ENCODE peak calls at places on chromosomes 13 and 19, in seven cellular contexts. One of them, this sample, is unnamed.

GRCh38 chr13:30257433-30258099 is 49.8 kb downstream of the KATNAL1 start:
- DNase-seq in transverse colon: no peak
- DNase-seq in stomach: no peak
- DNase-seq in GM12891: no peak
- DNase-seq in endothelial cell of umbilical vein: no peak
- DNase-seq in breast epithelium: no peak
- DNase-seq in suprapubic skin: no peak
- DNase-seq in this sample: no peak

GRCh38 chr13:101792189-101792588 is 339.7 kb downstream of the ITGBL1 start:
- DNase-seq in transverse colon: no peak
- DNase-seq in stomach: no peak
- DNase-seq in GM12891: no peak
- DNase-seq in endothelial cell of umbilical vein: no peak
- DNase-seq in breast epithelium: no peak
- DNase-seq in suprapubic skin: no peak
- DNase-seq in this sample: no peak

GRCh38 chr13:27765650-27766049 is 26.6 kb upstream of the GSX1 start:
- DNase-seq in transverse colon: no peak
- DNase-seq in stomach: no peak
- DNase-seq in GM12891: no peak
- DNase-seq in endothelial cell of umbilical vein: no peak
- DNase-seq in breast epithelium: no peak
- DNase-seq in suprapubic skin: no peak
- DNase-seq in this sample: no peak

GRCh38 chr13:27006519-27007161 is 165.0 kb downstream of the USP12 start:
- DNase-seq in transverse colon: peak
- DNase-seq in stomach: peak
- DNase-seq in GM12891: no peak
- DNase-seq in endothelial cell of umbilical vein: no peak
- DNase-seq in breast epithelium: no peak
- DNase-seq in suprapubic skin: no peak
- DNase-seq in this sample: no peak

GRCh38 chr19:43474986-43475705 is 9.7 kb upstream of the LYPD3 start:
- DNase-seq in transverse colon: peak
- DNase-seq in stomach: peak
- DNase-seq in GM12891: peak
- DNase-seq in endothelial cell of umbilical vein: peak
- DNase-seq in breast epithelium: peak
- DNase-seq in suprapubic skin: peak
- DNase-seq in this sample: peak

GRCh38 chr19:46610851-46611770 is 10.0 kb downstream of the CALM3 start:
- DNase-seq in transverse colon: peak
- DNase-seq in stomach: no peak
- DNase-seq in GM12891: peak
- DNase-seq in endothelial cell of umbilical vein: no peak
- DNase-seq in breast epithelium: no peak
- DNase-seq in suprapubic skin: no peak
- DNase-seq in this sample: no peak

GRCh38 chr13:106063591-106064308 is 471.7 kb downstream of the EFNB2 start:
- DNase-seq in transverse colon: no peak
- DNase-seq in stomach: no peak
- DNase-seq in GM12891: no peak
- DNase-seq in endothelial cell of umbilical vein: no peak
- DNase-seq in breast epithelium: no peak
- DNase-seq in suprapubic skin: no peak
- DNase-seq in this sample: no peak

GRCh38 chr13:22828081-22828480 is 352.7 kb upstream of the SGCG start:
- DNase-seq in transverse colon: no peak
- DNase-seq in stomach: no peak
- DNase-seq in GM12891: no peak
- DNase-seq in endothelial cell of umbilical vein: no peak
- DNase-seq in breast epithelium: no peak
- DNase-seq in suprapubic skin: no peak
- DNase-seq in this sample: no peak

GRCh38 chr13:75415720-75416119 is 66.2 kb downstream of the TBC1D4 start:
- DNase-seq in transverse colon: no peak
- DNase-seq in stomach: no peak
- DNase-seq in GM12891: no peak
- DNase-seq in endothelial cell of umbilical vein: peak
- DNase-seq in breast epithelium: no peak
- DNase-seq in suprapubic skin: no peak
- DNase-seq in this sample: no peak

GRCh38 chr13:64723735-64724134 is 2506.4 kb downstream of the PCDH9 start:
- DNase-seq in transverse colon: no peak
- DNase-seq in stomach: no peak
- DNase-seq in GM12891: no peak
- DNase-seq in endothelial cell of umbilical vein: peak
- DNase-seq in breast epithelium: no peak
- DNase-seq in suprapubic skin: no peak
- DNase-seq in this sample: no peak

GRCh38 chr13:40993119-40993518 is 26.0 kb downstream of the ELF1 start:
- DNase-seq in transverse colon: peak
- DNase-seq in stomach: no peak
- DNase-seq in GM12891: no peak
- DNase-seq in endothelial cell of umbilical vein: no peak
- DNase-seq in breast epithelium: no peak
- DNase-seq in suprapubic skin: no peak
- DNase-seq in this sample: no peak

GRCh38 chr19:51687791-51688664 is 5.1 kb upstream of the SPACA6 start:
- DNase-seq in transverse colon: peak
- DNase-seq in stomach: peak
- DNase-seq in GM12891: no peak
- DNase-seq in endothelial cell of umbilical vein: peak
- DNase-seq in breast epithelium: peak
- DNase-seq in suprapubic skin: peak
- DNase-seq in this sample: no peak

GRCh38 chr13:27258637-27259377 is 7.4 kb downstream of the RPL21 start:
- DNase-seq in transverse colon: no peak
- DNase-seq in stomach: no peak
- DNase-seq in GM12891: no peak
- DNase-seq in endothelial cell of umbilical vein: no peak
- DNase-seq in breast epithelium: no peak
- DNase-seq in suprapubic skin: no peak
- DNase-seq in this sample: no peak

GRCh38 chr13:34371108-34371507 is 553.2 kb downstream of the RFC3 start:
- DNase-seq in transverse colon: no peak
- DNase-seq in stomach: no peak
- DNase-seq in GM12891: no peak
- DNase-seq in endothelial cell of umbilical vein: no peak
- DNase-seq in breast epithelium: no peak
- DNase-seq in suprapubic skin: no peak
- DNase-seq in this sample: no peak

GRCh38 chr19:48963371-48964204 is 1.5 kb upstream of the FTL start:
- DNase-seq in transverse colon: peak
- DNase-seq in stomach: peak
- DNase-seq in GM12891: peak
- DNase-seq in endothelial cell of umbilical vein: peak
- DNase-seq in breast epithelium: peak
- DNase-seq in suprapubic skin: peak
- DNase-seq in this sample: peak

GRCh38 chr13:39273953-39274352 is 235.7 kb downstream of the NHLRC3 start:
- DNase-seq in transverse colon: peak
- DNase-seq in stomach: peak
- DNase-seq in GM12891: no peak
- DNase-seq in endothelial cell of umbilical vein: peak
- DNase-seq in breast epithelium: no peak
- DNase-seq in suprapubic skin: no peak
- DNase-seq in this sample: no peak

GRCh38 chr13:87884874-87885273 is 213.7 kb downstream of the SLITRK5 start:
- DNase-seq in transverse colon: no peak
- DNase-seq in stomach: no peak
- DNase-seq in GM12891: no peak
- DNase-seq in endothelial cell of umbilical vein: no peak
- DNase-seq in breast epithelium: no peak
- DNase-seq in suprapubic skin: no peak
- DNase-seq in this sample: no peak

GRCh38 chr19:5130371-5131030 is 161.6 kb downstream of the KDM4B start:
- DNase-seq in transverse colon: peak
- DNase-seq in stomach: no peak
- DNase-seq in GM12891: peak
- DNase-seq in endothelial cell of umbilical vein: no peak
- DNase-seq in breast epithelium: no peak
- DNase-seq in suprapubic skin: no peak
- DNase-seq in this sample: no peak

GRCh38 chr19:41426952-41427646 is at the start of gene B3GNT8:
- DNase-seq in transverse colon: peak
- DNase-seq in stomach: peak
- DNase-seq in GM12891: peak
- DNase-seq in endothelial cell of umbilical vein: peak
- DNase-seq in breast epithelium: peak
- DNase-seq in suprapubic skin: peak
- DNase-seq in this sample: peak

GRCh38 chr13:62747629-62748028 is 1332.0 kb upstream of the PCDH20 start:
- DNase-seq in transverse colon: no peak
- DNase-seq in stomach: no peak
- DNase-seq in GM12891: no peak
- DNase-seq in endothelial cell of umbilical vein: no peak
- DNase-seq in breast epithelium: no peak
- DNase-seq in suprapubic skin: no peak
- DNase-seq in this sample: no peak

GRCh38 chr13:30881191-30881651 is 24.9 kb upstream of the MEDAG start:
- DNase-seq in transverse colon: no peak
- DNase-seq in stomach: no peak
- DNase-seq in GM12891: no peak
- DNase-seq in endothelial cell of umbilical vein: no peak
- DNase-seq in breast epithelium: no peak
- DNase-seq in suprapubic skin: no peak
- DNase-seq in this sample: no peak

GRCh38 chr19:55352746-55353145 is 1.8 kb downstream of the COX6B2 start:
- DNase-seq in transverse colon: no peak
- DNase-seq in stomach: no peak
- DNase-seq in GM12891: no peak
- DNase-seq in endothelial cell of umbilical vein: no peak
- DNase-seq in breast epithelium: no peak
- DNase-seq in suprapubic skin: no peak
- DNase-seq in this sample: no peak

GRCh38 chr13:79589605-79590511 is 108.9 kb downstream of the NDFIP2 start:
- DNase-seq in transverse colon: no peak
- DNase-seq in stomach: no peak
- DNase-seq in GM12891: no peak
- DNase-seq in endothelial cell of umbilical vein: no peak
- DNase-seq in breast epithelium: peak
- DNase-seq in suprapubic skin: no peak
- DNase-seq in this sample: peak

GRCh38 chr19:34667349-34668076 is 9.4 kb downstream of the SCGB2B2 start:
- DNase-seq in transverse colon: no peak
- DNase-seq in stomach: no peak
- DNase-seq in GM12891: no peak
- DNase-seq in endothelial cell of umbilical vein: peak
- DNase-seq in breast epithelium: no peak
- DNase-seq in suprapubic skin: no peak
- DNase-seq in this sample: no peak

GRCh38 chr19:5166262-5166661 is 174.3 kb downstream of the PTPRS start:
- DNase-seq in transverse colon: no peak
- DNase-seq in stomach: no peak
- DNase-seq in GM12891: no peak
- DNase-seq in endothelial cell of umbilical vein: no peak
- DNase-seq in breast epithelium: no peak
- DNase-seq in suprapubic skin: no peak
- DNase-seq in this sample: no peak

GRCh38 chr19:17687857-17688784 is at the start of gene UNC13A:
- DNase-seq in transverse colon: peak
- DNase-seq in stomach: peak
- DNase-seq in GM12891: no peak
- DNase-seq in endothelial cell of umbilical vein: no peak
- DNase-seq in breast epithelium: no peak
- DNase-seq in suprapubic skin: no peak
- DNase-seq in this sample: no peak

GRCh38 chr19:57099199-57099661 is 20.6 kb upstream of the USP29 start:
- DNase-seq in transverse colon: peak
- DNase-seq in stomach: peak
- DNase-seq in GM12891: peak
- DNase-seq in endothelial cell of umbilical vein: no peak
- DNase-seq in breast epithelium: no peak
- DNase-seq in suprapubic skin: no peak
- DNase-seq in this sample: peak

GRCh38 chr13:91708558-91708957 is 310.1 kb downstream of the GPC5 start:
- DNase-seq in transverse colon: no peak
- DNase-seq in stomach: no peak
- DNase-seq in GM12891: no peak
- DNase-seq in endothelial cell of umbilical vein: no peak
- DNase-seq in breast epithelium: no peak
- DNase-seq in suprapubic skin: no peak
- DNase-seq in this sample: no peak
- TF ChIP-seq POLR2AphosphoS5 in transverse colon: no peak
- TF ChIP-seq POLR2AphosphoS5 in stomach: no peak
- TF ChIP-seq POLR2AphosphoS5 in GM12891: no peak
- TF ChIP-seq POLR2AphosphoS5 in endothelial cell of umbilical vein: no peak
- TF ChIP-seq POLR2AphosphoS5 in breast epithelium: no peak
- TF ChIP-seq POLR2AphosphoS5 in suprapubic skin: no peak
- TF ChIP-seq POLR2AphosphoS5 in this sample: no peak

GRCh38 chr19:30883071-30883470 is 466.2 kb downstream of the TSHZ3 start:
- DNase-seq in transverse colon: no peak
- DNase-seq in stomach: no peak
- DNase-seq in GM12891: no peak
- DNase-seq in endothelial cell of umbilical vein: no peak
- DNase-seq in breast epithelium: no peak
- DNase-seq in suprapubic skin: no peak
- DNase-seq in this sample: no peak
- TF ChIP-seq POLR2A in transverse colon: no peak
- TF ChIP-seq POLR2A in stomach: no peak
- TF ChIP-seq POLR2A in GM12891: no peak
- TF ChIP-seq POLR2A in endothelial cell of umbilical vein: no peak
- TF ChIP-seq POLR2A in breast epithelium: no peak
- TF ChIP-seq POLR2A in suprapubic skin: no peak
- TF ChIP-seq POLR2A in this sample: no peak

GRCh38 chr13:33015275-33015674 is 948 bp upstream of the KL start:
- DNase-seq in transverse colon: no peak
- DNase-seq in stomach: no peak
- DNase-seq in GM12891: no peak
- DNase-seq in endothelial cell of umbilical vein: no peak
- DNase-seq in breast epithelium: no peak
- DNase-seq in suprapubic skin: no peak
- DNase-seq in this sample: no peak
- TF ChIP-seq POLR2AphosphoS5 in transverse colon: peak
- TF ChIP-seq POLR2AphosphoS5 in stomach: peak
- TF ChIP-seq POLR2AphosphoS5 in GM12891: no peak
- TF ChIP-seq POLR2AphosphoS5 in endothelial cell of umbilical vein: no peak
- TF ChIP-seq POLR2AphosphoS5 in breast epithelium: no peak
- TF ChIP-seq POLR2AphosphoS5 in suprapubic skin: no peak
- TF ChIP-seq POLR2AphosphoS5 in this sample: no peak

GRCh38 chr19:45354443-45354842 is 13.9 kb downstream of the KLC3 start:
- DNase-seq in transverse colon: no peak
- DNase-seq in stomach: no peak
- DNase-seq in GM12891: no peak
- DNase-seq in endothelial cell of umbilical vein: no peak
- DNase-seq in breast epithelium: no peak
- DNase-seq in suprapubic skin: no peak
- DNase-seq in this sample: no peak
- TF ChIP-seq POLR2A in transverse colon: no peak
- TF ChIP-seq POLR2A in stomach: no peak
- TF ChIP-seq POLR2A in GM12891: no peak
- TF ChIP-seq POLR2A in endothelial cell of umbilical vein: no peak
- TF ChIP-seq POLR2A in breast epithelium: no peak
- TF ChIP-seq POLR2A in suprapubic skin: no peak
- TF ChIP-seq POLR2A in this sample: no peak

This sample was measured in prostate gland.